ENCODE peak calls at places on chromosomes 1 and 21, in four cellular contexts. One of them, this sample, is unnamed. For H3K36me3, the result is how much of the 10 kb centered on the place peaks cover.

GRCh38 chr21:31283025-31283424 is 61.0 kb downstream of the TIAM1 start:
- DNase-seq in HCT116: no peak
- DNase-seq in CD8-positive, alpha-beta memory T cell: no peak
- DNase-seq in effector memory CD4-positive, alpha-beta T cell: no peak
- DNase-seq in this sample: no peak

GRCh38 chr21:34960672-34961071 is 88.4 kb downstream of the RUNX1 start:
- DNase-seq in HCT116: no peak
- DNase-seq in CD8-positive, alpha-beta memory T cell: no peak
- DNase-seq in effector memory CD4-positive, alpha-beta T cell: no peak
- DNase-seq in this sample: no peak

GRCh38 chr21:35164380-35164779 is 115.3 kb upstream of the RUNX1 start:
- DNase-seq in HCT116: no peak
- DNase-seq in CD8-positive, alpha-beta memory T cell: no peak
- DNase-seq in effector memory CD4-positive, alpha-beta T cell: no peak
- DNase-seq in this sample: no peak

GRCh38 chr1:236534164-236534651 is 10.4 kb downstream of the LGALS8 start:
- DNase-seq in HCT116: no peak
- DNase-seq in CD8-positive, alpha-beta memory T cell: no peak
- DNase-seq in effector memory CD4-positive, alpha-beta T cell: no peak
- DNase-seq in this sample: no peak

GRCh38 chr1:235946570-235946981 is 79.9 kb upstream of the LYST start:
- DNase-seq in HCT116: no peak
- DNase-seq in CD8-positive, alpha-beta memory T cell: no peak
- DNase-seq in effector memory CD4-positive, alpha-beta T cell: no peak
- DNase-seq in this sample: no peak

GRCh38 chr1:15290382-15290781 is 43.4 kb downstream of the FHAD1 start:
- DNase-seq in HCT116: no peak
- DNase-seq in CD8-positive, alpha-beta memory T cell: no peak
- DNase-seq in effector memory CD4-positive, alpha-beta T cell: no peak
- DNase-seq in this sample: no peak

GRCh38 chr1:172719066-172719627 is 60.2 kb downstream of the FASLG start:
- DNase-seq in HCT116: no peak
- DNase-seq in CD8-positive, alpha-beta memory T cell: no peak
- DNase-seq in effector memory CD4-positive, alpha-beta T cell: no peak
- DNase-seq in this sample: no peak

GRCh38 chr1:91717839-91718238 is 168.1 kb downstream of the TGFBR3 start:
- DNase-seq in HCT116: no peak
- DNase-seq in CD8-positive, alpha-beta memory T cell: no peak
- DNase-seq in effector memory CD4-positive, alpha-beta T cell: no peak
- DNase-seq in this sample: no peak

GRCh38 chr1:228064296-228064695 is 18.2 kb upstream of the ARF1 start:
- DNase-seq in HCT116: no peak
- DNase-seq in CD8-positive, alpha-beta memory T cell: no peak
- DNase-seq in effector memory CD4-positive, alpha-beta T cell: no peak
- DNase-seq in this sample: no peak

GRCh38 chr1:50279622-50280320 is 143.5 kb downstream of the DMRTA2 start:
- DNase-seq in HCT116: no peak
- DNase-seq in CD8-positive, alpha-beta memory T cell: no peak
- DNase-seq in effector memory CD4-positive, alpha-beta T cell: no peak
- DNase-seq in this sample: no peak

GRCh38 chr1:239067480-239067879 is 318.9 kb upstream of the CHRM3 start:
- DNase-seq in HCT116: no peak
- DNase-seq in CD8-positive, alpha-beta memory T cell: no peak
- DNase-seq in effector memory CD4-positive, alpha-beta T cell: no peak
- DNase-seq in this sample: no peak

GRCh38 chr1:154193821-154194220 is 1.9 kb upstream of the TPM3 start:
- DNase-seq in HCT116: no peak
- DNase-seq in CD8-positive, alpha-beta memory T cell: no peak
- DNase-seq in effector memory CD4-positive, alpha-beta T cell: no peak
- DNase-seq in this sample: no peak

GRCh38 chr1:21811875-21812305 is at the start of gene LDLRAD2:
- DNase-seq in HCT116: no peak
- DNase-seq in CD8-positive, alpha-beta memory T cell: no peak
- DNase-seq in effector memory CD4-positive, alpha-beta T cell: no peak
- DNase-seq in this sample: no peak

GRCh38 chr1:31759266-31760023 is 4.7 kb downstream of the ADGRB2 start:
- DNase-seq in HCT116: no peak
- DNase-seq in CD8-positive, alpha-beta memory T cell: no peak
- DNase-seq in effector memory CD4-positive, alpha-beta T cell: no peak
- DNase-seq in this sample: no peak

GRCh38 chr1:151816548-151816947 is 11.3 kb upstream of the LINGO4 start:
- DNase-seq in HCT116: no peak
- DNase-seq in CD8-positive, alpha-beta memory T cell: no peak
- DNase-seq in effector memory CD4-positive, alpha-beta T cell: no peak
- DNase-seq in this sample: no peak

GRCh38 chr1:82704966-82705365 is 904.2 kb downstream of the ADGRL2 start:
- DNase-seq in HCT116: no peak
- DNase-seq in CD8-positive, alpha-beta memory T cell: no peak
- DNase-seq in effector memory CD4-positive, alpha-beta T cell: no peak
- DNase-seq in this sample: no peak

GRCh38 chr21:32463367-32463766 is 50.9 kb downstream of the EVA1C start:
- DNase-seq in HCT116: peak
- DNase-seq in CD8-positive, alpha-beta memory T cell: no peak
- DNase-seq in effector memory CD4-positive, alpha-beta T cell: no peak
- DNase-seq in this sample: no peak

GRCh38 chr21:14078746-14079375 is 131.9 kb downstream of the LIPI start:
- DNase-seq in HCT116: no peak
- DNase-seq in CD8-positive, alpha-beta memory T cell: no peak
- DNase-seq in effector memory CD4-positive, alpha-beta T cell: no peak
- DNase-seq in this sample: no peak

GRCh38 chr1:114112775-114113174 is 40.9 kb downstream of the SYT6 start:
- DNase-seq in HCT116: no peak
- DNase-seq in CD8-positive, alpha-beta memory T cell: no peak
- DNase-seq in effector memory CD4-positive, alpha-beta T cell: no peak
- DNase-seq in this sample: no peak

GRCh38 chr1:182095946-182096345 is 34.4 kb upstream of the ZNF648 start:
- DNase-seq in HCT116: no peak
- DNase-seq in CD8-positive, alpha-beta memory T cell: no peak
- DNase-seq in effector memory CD4-positive, alpha-beta T cell: no peak
- DNase-seq in this sample: no peak

GRCh38 chr21:28754127-28754611 is 238.5 kb downstream of the LTN1 start:
- DNase-seq in HCT116: no peak
- DNase-seq in CD8-positive, alpha-beta memory T cell: no peak
- DNase-seq in effector memory CD4-positive, alpha-beta T cell: no peak
- DNase-seq in this sample: peak

GRCh38 chr1:97603776-97604175 is 317.1 kb downstream of the DPYD start:
- DNase-seq in HCT116: no peak
- DNase-seq in CD8-positive, alpha-beta memory T cell: no peak
- DNase-seq in effector memory CD4-positive, alpha-beta T cell: no peak
- DNase-seq in this sample: no peak

DNA sequence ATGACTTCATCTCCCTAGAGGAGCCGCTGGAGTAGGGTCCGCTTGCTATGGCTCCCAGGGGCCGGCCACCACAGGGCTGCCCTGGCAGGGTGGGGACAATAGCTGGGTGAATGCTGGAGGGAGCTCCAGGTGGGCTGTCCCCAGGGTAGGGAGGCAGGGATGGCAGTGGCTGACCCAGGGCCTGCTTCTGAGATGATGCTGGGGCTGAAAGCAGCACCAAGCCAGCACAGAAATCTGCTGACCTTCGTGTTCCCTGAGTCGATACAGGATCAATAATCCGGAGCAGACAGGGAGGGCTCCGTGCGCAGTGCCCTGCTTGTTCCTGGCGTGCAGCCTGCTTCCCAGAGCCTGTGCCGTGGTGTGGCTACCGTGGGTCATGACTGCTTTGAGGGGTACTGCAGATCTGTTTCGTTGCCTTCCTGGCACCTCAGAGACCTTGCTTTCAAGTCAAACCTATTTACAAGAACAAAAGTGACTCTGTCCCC is 34.0 kb downstream of the TFF3 start:
- DNase-seq in HCT116: no peak
- DNase-seq in CD8-positive, alpha-beta memory T cell: no peak
- DNase-seq in effector memory CD4-positive, alpha-beta T cell: no peak
- DNase-seq in this sample: no peak
- H3K36me3 ChIP-seq in HCT116: under half
- H3K36me3 ChIP-seq in CD8-positive, alpha-beta memory T cell: under half
- H3K36me3 ChIP-seq in effector memory CD4-positive, alpha-beta T cell: under half
- H3K36me3 ChIP-seq in this sample: half or more

GRCh38 chr1:224276768-224277487 is 53.0 kb downstream of the NVL start:
- DNase-seq in HCT116: no peak
- DNase-seq in CD8-positive, alpha-beta memory T cell: no peak
- DNase-seq in effector memory CD4-positive, alpha-beta T cell: no peak
- DNase-seq in this sample: no peak
- H3K36me3 ChIP-seq in HCT116: under half
- H3K36me3 ChIP-seq in CD8-positive, alpha-beta memory T cell: under half
- H3K36me3 ChIP-seq in effector memory CD4-positive, alpha-beta T cell: under half
- H3K36me3 ChIP-seq in this sample: under half

GRCh38 chr1:185936641-185937040 is 202.4 kb downstream of the HMCN1 start:
- DNase-seq in HCT116: no peak
- DNase-seq in CD8-positive, alpha-beta memory T cell: no peak
- DNase-seq in effector memory CD4-positive, alpha-beta T cell: no peak
- DNase-seq in this sample: no peak

GRCh38 chr1:185931438-185931837 is 197.2 kb downstream of the HMCN1 start:
- DNase-seq in HCT116: no peak
- DNase-seq in CD8-positive, alpha-beta memory T cell: no peak
- DNase-seq in effector memory CD4-positive, alpha-beta T cell: no peak
- DNase-seq in this sample: no peak

GRCh38 chr1:185933580-185933979 is 199.4 kb downstream of the HMCN1 start:
- DNase-seq in HCT116: no peak
- DNase-seq in CD8-positive, alpha-beta memory T cell: no peak
- DNase-seq in effector memory CD4-positive, alpha-beta T cell: no peak
- DNase-seq in this sample: no peak

GRCh38 chr1:185935360-185935759 is 201.2 kb downstream of the HMCN1 start:
- DNase-seq in HCT116: no peak
- DNase-seq in CD8-positive, alpha-beta memory T cell: no peak
- DNase-seq in effector memory CD4-positive, alpha-beta T cell: no peak
- DNase-seq in this sample: no peak

GRCh38 chr1:185934476-185935189 is 200.4 kb downstream of the HMCN1 start:
- DNase-seq in HCT116: no peak
- DNase-seq in CD8-positive, alpha-beta memory T cell: no peak
- DNase-seq in effector memory CD4-positive, alpha-beta T cell: no peak
- DNase-seq in this sample: no peak
- H3K36me3 ChIP-seq in HCT116: under half
- H3K36me3 ChIP-seq in CD8-positive, alpha-beta memory T cell: under half
- H3K36me3 ChIP-seq in effector memory CD4-positive, alpha-beta T cell: under half
- H3K36me3 ChIP-seq in this sample: under half

DNA sequence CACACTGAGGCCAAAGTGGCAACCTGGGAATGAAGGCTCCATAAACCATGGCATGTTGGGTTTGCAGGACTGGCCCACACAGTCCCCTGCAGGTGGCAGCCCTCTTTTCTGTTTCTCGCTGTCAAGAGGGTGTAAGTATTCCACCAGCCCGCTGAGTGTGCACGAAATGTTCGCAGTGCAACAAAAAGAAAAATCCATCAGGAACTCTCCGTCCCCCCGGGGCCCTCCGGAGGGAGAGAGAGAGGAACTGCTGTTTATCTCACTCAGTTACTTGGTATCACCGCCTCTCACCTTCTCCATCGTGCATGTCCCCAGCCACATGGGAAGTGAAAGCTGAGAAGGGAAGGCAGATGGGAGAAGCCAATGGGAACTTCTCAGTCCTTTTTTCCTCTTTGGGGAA is 38.3 kb downstream of the NCF2 start:
- DNase-seq in HCT116: no peak
- DNase-seq in CD8-positive, alpha-beta memory T cell: no peak
- DNase-seq in effector memory CD4-positive, alpha-beta T cell: no peak
- DNase-seq in this sample: no peak
- H3K36me3 ChIP-seq in HCT116: under half
- H3K36me3 ChIP-seq in CD8-positive, alpha-beta memory T cell: under half
- H3K36me3 ChIP-seq in effector memory CD4-positive, alpha-beta T cell: half or more
- H3K36me3 ChIP-seq in this sample: half or more

GRCh38 chr1:231855966-231856365 is 229.4 kb downstream of the DISC1 start:
- DNase-seq in HCT116: no peak
- DNase-seq in CD8-positive, alpha-beta memory T cell: no peak
- DNase-seq in effector memory CD4-positive, alpha-beta T cell: no peak
- DNase-seq in this sample: no peak
- H3K36me3 ChIP-seq in HCT116: under half
- H3K36me3 ChIP-seq in CD8-positive, alpha-beta memory T cell: under half
- H3K36me3 ChIP-seq in effector memory CD4-positive, alpha-beta T cell: under half
- H3K36me3 ChIP-seq in this sample: under half

GRCh38 chr1:1406821-1407100 is 332 bp downstream of the MRPL20 start:
- DNase-seq in HCT116: no peak
- DNase-seq in CD8-positive, alpha-beta memory T cell: no peak
- DNase-seq in effector memory CD4-positive, alpha-beta T cell: no peak
- DNase-seq in this sample: no peak

GRCh38 chr1:1403543-1404112 is 3.5 kb downstream of the MRPL20 start:
- DNase-seq in HCT116: no peak
- DNase-seq in CD8-positive, alpha-beta memory T cell: no peak
- DNase-seq in effector memory CD4-positive, alpha-beta T cell: no peak
- DNase-seq in this sample: no peak

GRCh38 chr1:1407101-1407956 is at the start of gene MRPL20:
- DNase-seq in HCT116: peak
- DNase-seq in CD8-positive, alpha-beta memory T cell: peak
- DNase-seq in effector memory CD4-positive, alpha-beta T cell: peak
- DNase-seq in this sample: peak

GRCh38 chr1:1407957-1408318 is 845 bp upstream of the MRPL20 start:
- DNase-seq in HCT116: no peak
- DNase-seq in CD8-positive, alpha-beta memory T cell: no peak
- DNase-seq in effector memory CD4-positive, alpha-beta T cell: no peak
- DNase-seq in this sample: no peak

DNA sequence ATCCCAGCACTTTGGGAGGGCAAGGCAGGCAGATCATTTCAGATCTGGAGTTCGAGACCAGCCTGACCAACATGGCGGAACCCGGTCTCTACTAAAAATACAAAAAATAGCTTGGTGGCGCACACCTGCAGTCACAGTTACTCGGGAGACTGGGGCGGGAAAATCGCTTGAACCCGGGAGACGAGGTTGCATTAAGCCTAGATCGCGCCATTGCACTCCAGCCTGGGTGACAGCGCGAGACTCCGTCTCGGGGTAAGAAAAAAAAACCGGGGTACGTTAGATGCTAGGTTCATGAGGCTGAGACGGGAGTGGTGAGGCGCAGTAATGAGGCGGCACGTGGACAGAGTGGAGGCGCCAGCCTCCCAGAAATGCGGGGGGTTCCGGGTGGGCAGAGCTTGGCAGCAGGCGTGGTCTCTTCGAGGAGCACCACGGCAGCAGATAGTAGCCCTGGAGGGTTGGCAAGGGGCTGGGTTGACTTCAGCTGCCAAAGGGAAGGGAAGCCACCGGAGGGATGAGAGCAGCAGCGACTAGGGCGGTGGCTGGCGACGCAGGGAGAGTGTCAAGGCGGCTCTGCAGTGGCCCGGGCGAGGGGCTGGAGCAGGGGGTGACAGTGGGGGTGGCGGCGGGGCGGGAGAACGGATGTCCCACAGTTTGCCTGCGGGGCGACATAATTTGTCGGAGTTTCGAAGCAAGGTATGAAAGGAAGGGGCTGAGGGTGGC is 832 bp downstream of the MRPL20 start:
- DNase-seq in HCT116: no peak
- DNase-seq in CD8-positive, alpha-beta memory T cell: no peak
- DNase-seq in effector memory CD4-positive, alpha-beta T cell: no peak
- DNase-seq in this sample: no peak
- H3K36me3 ChIP-seq in HCT116: under half
- H3K36me3 ChIP-seq in CD8-positive, alpha-beta memory T cell: under half
- H3K36me3 ChIP-seq in effector memory CD4-positive, alpha-beta T cell: under half
- H3K36me3 ChIP-seq in this sample: under half